ENCODE peak calls at places on chromosomes 2 and 18, in seven cellular contexts. D is transverse colon, W is GM23338, B is breast epithelium, G is pancreas, C is thoracic aorta, E is brain microvascular endothelial cell. I is an unnamed sample.

GRCh38 chr2:117879003-117879402 is 64.5 kb downstream of the DDX18 start:
- DNase-seq in G (no peak), C (no peak), E (no peak), W (no peak), B (no peak), D (no peak), I (no peak)

GRCh38 chr18:52340466-52341378 is 725 bp downstream of the DCC start:
- DNase-seq in D (no peak), E (no peak), W (peak; percentile 38), G (peak; percentile 36), C (no peak), B (no peak), I (no peak)

GRCh38 chr18:79118797-79119196 is 49.6 kb downstream of the ATP9B start:
- DNase-seq in E (no peak), G (no peak), W (no peak), C (no peak), B (no peak), D (no peak), I (no peak)

GRCh38 chr2:45237128-45237527 is 227.9 kb upstream of the SIX2 start:
- DNase-seq in D (no peak), C (no peak), E (peak; percentile 44), G (no peak), W (no peak), B (no peak), I (no peak)

GRCh38 chr18:39523281-39523680 is 1957.7 kb upstream of the CELF4 start:
- DNase-seq in C (no peak), B (no peak), D (no peak), G (no peak), E (peak; percentile 33), W (no peak), I (no peak)

GRCh38 chr2:72781500-72781899 is 44.3 kb downstream of the EXOC6B start:
- DNase-seq in E (no peak), C (no peak), B (no peak), W (no peak), D (no peak), G (no peak), I (no peak)

GRCh38 chr2:105156166-105156565 is 85.4 kb upstream of the GPR45 start:
- DNase-seq in W (no peak), G (no peak), C (no peak), D (no peak), B (no peak), E (no peak), I (no peak)

GRCh38 chr18:11872479-11873136 is 21.4 kb downstream of the CHMP1B start:
- DNase-seq in C (no peak), G (no peak), W (peak; percentile 47), E (no peak), D (no peak), B (no peak), I (no peak)

GRCh38 chr2:118349365-118349764 is 261.1 kb downstream of the INSIG2 start:
- DNase-seq in D (no peak), E (no peak), B (no peak), C (no peak), G (no peak), W (no peak), I (no peak)

GRCh38 chr2:128198666-128199065 is 107.7 kb downstream of the UGGT1 start:
- DNase-seq in G (no peak), D (no peak), E (no peak), W (no peak), C (no peak), B (no peak), I (no peak)

GRCh38 chr2:241935314-241935713 is 65.8 kb downstream of the RTP5 start:
- DNase-seq in B (no peak), W (no peak), E (peak; percentile 76), D (no peak), C (no peak), G (no peak), I (no peak)

GRCh38 chr2:75558786-75559428 is 1.8 kb downstream of the EVA1A start:
- DNase-seq in C (no peak), D (no peak), G (no peak), E (peak; percentile 39), B (no peak), W (no peak), I (no peak)

GRCh38 chr2:208254118-208254870 is 577 bp downstream of the IDH1 start:
- DNase-seq in E (peak; percentile 64), W (peak; percentile 94), B (peak; percentile 75), G (peak; percentile 90), C (peak; percentile 14), D (peak; percentile 88), I (peak; percentile 89)

GRCh38 chr2:239830066-239830717 is 194.9 kb downstream of the NDUFA10 start:
- DNase-seq in D (no peak), G (no peak), W (no peak), B (peak; percentile 45), C (no peak), E (no peak), I (peak; percentile 63)

GRCh38 chr2:11004206-11004605 is 92.5 kb downstream of the KCNF1 start:
- DNase-seq in C (no peak), W (no peak), D (no peak), E (peak; percentile 12), B (no peak), G (no peak), I (no peak)

GRCh38 chr2:141399270-141399669 is 731.5 kb downstream of the LRP1B start:
- DNase-seq in B (no peak), D (no peak), C (no peak), W (peak; percentile 70), G (no peak), E (no peak), I (no peak)

GRCh38 chr2:234861841-234862735 is 89.7 kb upstream of the SH3BP4 start:
- DNase-seq in G (no peak), W (no peak), E (no peak), C (no peak), B (peak; percentile 72), D (no peak), I (no peak)

GRCh38 chr2:174675615-174676014 is 78.0 kb upstream of the WIPF1 start:
- DNase-seq in C (no peak), D (no peak), W (no peak), E (no peak), B (no peak), G (no peak), I (no peak)

GRCh38 chr18:29063346-29063745 is 886.4 kb upstream of the CDH2 start:
- DNase-seq in G (no peak), D (no peak), E (no peak), W (no peak), B (no peak), C (no peak), I (no peak)

GRCh38 chr2:168685619-168686453 is 116.6 kb upstream of the NOSTRIN start:
- DNase-seq in C (no peak), D (no peak), G (no peak), W (no peak), B (no peak), E (peak; percentile 85), I (no peak)

GRCh38 chr2:23386422-23387220 is 1.6 kb downstream of the KLHL29 start:
- DNase-seq in W (peak; percentile 56), D (peak; percentile 35), G (peak; percentile 78), B (no peak), E (no peak), C (no peak), I (no peak)

GRCh38 chr2:42096869-42097591 is 49.2 kb downstream of the PKDCC start:
- DNase-seq in W (no peak), C (no peak), B (no peak), G (no peak), E (no peak), D (no peak), I (no peak)

GRCh38 chr2:178277741-178278197 is 83.5 kb downstream of the OSBPL6 start:
- DNase-seq in D (no peak), C (no peak), E (no peak), G (no peak), B (no peak), W (no peak), I (no peak)

GRCh38 chr2:178756343-178756742 is 50.9 kb downstream of the TTN start:
- DNase-seq in G (no peak), D (no peak), E (peak; percentile 18), W (no peak), C (no peak), B (no peak), I (no peak)

DNA sequence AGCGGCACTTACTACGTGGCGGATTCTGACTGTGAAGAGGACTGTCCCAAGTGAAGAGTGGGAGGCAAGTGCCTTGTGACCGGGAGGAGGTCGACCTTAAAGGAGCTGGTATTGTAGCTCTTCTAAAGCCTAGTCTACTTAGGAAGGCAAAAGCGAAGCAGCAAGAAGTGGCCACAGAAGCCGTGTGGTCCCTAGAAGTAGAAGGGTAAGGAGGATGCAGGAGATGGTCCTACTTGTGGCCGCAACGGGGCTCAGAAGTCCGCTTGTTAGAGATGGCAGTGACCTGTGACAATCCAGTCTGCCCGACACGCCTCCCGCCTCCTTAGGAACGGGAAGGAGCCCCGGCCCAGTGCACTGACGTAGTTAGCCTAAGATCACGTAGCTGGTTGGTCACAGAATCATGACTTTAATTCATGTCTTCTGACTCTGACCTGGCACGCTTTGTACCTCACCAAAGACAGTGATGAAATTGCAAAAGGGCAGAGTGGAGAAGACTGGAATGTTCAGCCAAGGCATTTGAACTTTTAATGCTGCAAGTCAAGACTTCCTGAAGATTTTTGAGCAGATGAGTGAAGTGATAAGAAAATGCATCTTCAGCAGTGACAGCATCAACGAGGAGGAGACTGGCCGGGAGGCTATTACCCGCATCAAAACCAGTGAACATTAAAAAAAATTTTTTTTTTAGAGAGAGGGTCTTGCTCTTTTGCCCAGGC is 748 bp upstream of the EIF2AK3 start:
- DNase-seq in G (peak; percentile 91), C (peak; percentile 93), E (peak; percentile 96), W (peak; percentile 96), B (peak; percentile 84), D (peak; percentile 94), I (peak; percentile 98)
- H3K4me3 ChIP-seq in G (peak overlapping the region; percentile 29), C (peak overlapping the region; percentile 79), E (peak overlapping the region; percentile 66), W (peak overlapping the region; percentile 51), B (peak overlapping the region; percentile 69), D (peak overlapping the region; percentile 50), I (peak overlapping the region; percentile 63)

GRCh38 chr2:101986804-101987740 is 4.7 kb upstream of the IL1R2 start:
- DNase-seq in D (peak; percentile 81), G (no peak), B (no peak), C (no peak), W (no peak), E (no peak), I (no peak)
- H3K27ac ChIP-seq in D (peak overlapping the region; percentile 71), G (no peak overlapping the region), B (no peak overlapping the region), C (no peak overlapping the region), W (no peak overlapping the region), E (no peak overlapping the region), I (no peak overlapping the region)

DNA sequence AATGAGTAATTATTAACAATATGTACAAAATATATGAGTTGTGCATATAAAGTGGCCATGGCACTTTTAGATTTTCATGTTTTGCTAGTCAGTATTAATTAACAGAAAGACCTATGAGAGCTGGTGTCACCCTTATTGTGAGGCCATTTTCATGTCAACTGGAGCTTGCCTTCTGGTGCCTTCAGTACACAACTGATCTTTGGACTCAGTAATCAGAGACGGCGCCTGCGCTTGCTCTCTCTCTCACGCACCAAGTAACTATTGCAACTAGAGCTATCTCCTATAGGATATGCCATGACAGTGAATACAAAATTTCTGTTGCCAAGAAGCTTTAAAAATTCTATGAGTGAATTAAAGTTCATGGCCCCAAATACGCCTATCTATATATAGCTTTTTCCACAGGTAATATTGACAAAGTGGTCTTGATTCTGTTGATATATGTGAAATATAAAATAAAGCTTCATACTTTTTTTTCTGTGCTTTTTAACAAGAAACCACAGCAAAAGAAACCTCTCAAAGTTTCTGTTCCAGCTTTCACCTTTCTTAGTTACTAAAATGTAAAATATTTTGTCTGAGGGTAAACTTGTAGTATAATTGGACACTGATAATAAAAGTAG is 2.9 kb downstream of the SERTAD2 start:
- DNase-seq in E (no peak), W (no peak), C (no peak), B (no peak), D (peak; percentile 74), G (no peak), I (no peak)
- H3K4me3 ChIP-seq in E (no peak overlapping the region), W (no peak overlapping the region), C (no peak overlapping the region), B (no peak overlapping the region), D (no peak overlapping the region), G (no peak overlapping the region), I (no peak overlapping the region)

GRCh38 chr2:33242845-33243244 is 233.6 kb upstream of the RASGRP3 start:
- DNase-seq in G (no peak), C (no peak), W (no peak), B (no peak), E (peak; percentile 85), D (no peak), I (no peak)
- H3K27ac ChIP-seq in G (no peak overlapping the region), C (peak overlapping the region; percentile 48), W (no peak overlapping the region), B (no peak overlapping the region), E (peak overlapping the region; percentile 81), D (no peak overlapping the region), I (peak overlapping the region; percentile 72)